ENCODE peak calls at places on chromosomes 3 and 15, in four cellular contexts. I is H9, Y is brain microvascular endothelial cell, R is colonic mucosa. S is an unnamed sample.
A peak's percentile ranks its signal among the peaks of the same experiment; 100 is the strongest.

GRCh38 chr3:48949376-48949717 is 30.7 kb downstream of the ARIH2 start:
- DNase-seq in Y (no peak), I (no peak), R (no peak), S (no peak)

GRCh38 chr15:52082197-52083036 is 30.2 kb downstream of the BCL2L10 start:
- DNase-seq in Y (no peak), R (no peak), I (no peak), S (no peak)

GRCh38 chr3:66499881-66500574 is 794 bp downstream of the LRIG1 start:
- DNase-seq in I (no peak), Y (no peak), R (peak; percentile 54), S (peak; percentile 37)

GRCh38 chr3:158810823-158811425 is 9.1 kb downstream of the MFSD1 start:
- DNase-seq in R (no peak), I (no peak), Y (no peak), S (no peak)

GRCh38 chr15:38130739-38131498 is 121.7 kb upstream of the SPRED1 start:
- DNase-seq in Y (peak; percentile 88), R (peak; percentile 69), I (no peak), S (no peak)

GRCh38 chr3:62662680-62663079 is 212.5 kb downstream of the CADPS start:
- DNase-seq in R (no peak), I (no peak), Y (no peak), S (no peak)

GRCh38 chr3:55147856-55148720 is 220.2 kb upstream of the LRTM1 start:
- DNase-seq in R (no peak), I (no peak), Y (no peak), S (no peak)

GRCh38 chr15:28873585-28874139 is 12.1 kb upstream of the APBA2 start:
- DNase-seq in R (no peak), I (no peak), Y (no peak), S (no peak)

GRCh38 chr3:14124223-14124614 is 451 bp downstream of the CHCHD4 start:
- DNase-seq in I (peak; percentile 57), Y (no peak), R (peak; percentile 80), S (peak; percentile 27)

GRCh38 chr3:41364736-41365135 is 165.4 kb downstream of the CTNNB1 start:
- DNase-seq in I (no peak), R (no peak), Y (no peak), S (no peak)

GRCh38 chr3:109731639-109732473 is 394.5 kb upstream of the DPPA4 start:
- DNase-seq in Y (peak; percentile 58), I (no peak), R (peak; percentile 60), S (peak; percentile 63)

GRCh38 chr3:196639517-196640500 is at the start of gene NRROS:
- DNase-seq in I (peak; percentile 74), R (peak; percentile 66), Y (peak; percentile 32), S (peak; percentile 37)

GRCh38 chr3:43144811-43145490 is 39.1 kb upstream of the POMGNT2 start:
- DNase-seq in Y (peak; percentile 28), R (no peak), I (no peak), S (no peak)

GRCh38 chr15:25849431-25849921 is 13.7 kb downstream of the ATP10A start:
- DNase-seq in R (no peak), Y (peak; percentile 61), I (no peak), S (no peak)

GRCh38 chr15:35669457-35670045 is 123.6 kb upstream of the DPH6 start:
- DNase-seq in Y (no peak), R (no peak), I (no peak), S (no peak)

GRCh38 chr3:100745617-100746016 is 36.3 kb downstream of the TFG start:
- DNase-seq in R (no peak), Y (no peak), I (no peak), S (no peak)

GRCh38 chr3:42493126-42493797 is 9.2 kb upstream of the VIPR1 start:
- DNase-seq in Y (no peak), R (peak; percentile 15), I (peak; percentile 17), S (no peak)

GRCh38 chr15:40899536-40900207 is 5.4 kb downstream of the VPS18 start:
- DNase-seq in I (no peak), Y (no peak), R (no peak), S (no peak)

GRCh38 chr15:52678036-52678467 is 1.1 kb downstream of the ATOSA start:
- DNase-seq in Y (peak; percentile 36), I (peak; percentile 46), R (peak; percentile 70), S (peak; percentile 51)

GRCh38 chr3:30073040-30073439 is 533.4 kb upstream of the TGFBR2 start:
- DNase-seq in R (no peak), Y (no peak), I (no peak), S (no peak)

GRCh38 chr15:70062321-70062956 is 35.3 kb downstream of the TLE3 start:
- DNase-seq in Y (peak; percentile 87), R (peak; percentile 83), I (no peak), S (peak; percentile 91)

GRCh38 chr15:82895983-82896382 is 56.5 kb downstream of the HOMER2 start:
- DNase-seq in Y (no peak), R (no peak), I (no peak), S (no peak)

GRCh38 chr15:70125605-70126004 is 27.9 kb upstream of the TLE3 start:
- DNase-seq in Y (no peak), I (no peak), R (no peak), S (no peak)

GRCh38 chr3:17009831-17010230 is 125.1 kb downstream of the PLCL2 start:
- DNase-seq in R (no peak), Y (no peak), I (no peak), S (no peak)

GRCh38 chr15:96851613-96852012 is 521.1 kb downstream of the NR2F2 start:
- DNase-seq in R (peak; percentile 16), Y (peak; percentile 88), I (no peak), S (peak; percentile 4)

DNA sequence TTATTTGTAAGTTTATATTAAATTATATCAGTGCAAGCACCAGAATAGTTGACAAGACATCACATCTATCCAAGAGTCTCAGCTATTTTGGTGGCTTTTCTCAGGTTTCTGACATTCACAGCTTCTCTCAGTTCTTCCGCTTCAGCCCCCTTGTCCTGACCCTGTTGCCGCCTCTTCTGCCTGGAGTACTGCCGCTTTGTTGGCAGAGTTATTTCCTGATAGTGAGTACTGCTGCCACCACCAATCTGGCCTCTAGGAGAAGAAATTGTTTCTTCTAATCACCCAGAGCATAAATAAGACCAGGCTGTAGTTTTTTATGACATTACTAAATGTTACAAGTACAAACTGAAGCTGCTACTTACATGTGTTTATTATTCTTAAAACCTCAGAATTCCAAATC is 470.1 kb downstream of the NSUN3 start:
- DNase-seq in R (no peak), Y (no peak), I (no peak), S (no peak)
- TF ChIP-seq CTCF in R (no peak), Y (no peak), I (no peak), S (no peak)

DNA sequence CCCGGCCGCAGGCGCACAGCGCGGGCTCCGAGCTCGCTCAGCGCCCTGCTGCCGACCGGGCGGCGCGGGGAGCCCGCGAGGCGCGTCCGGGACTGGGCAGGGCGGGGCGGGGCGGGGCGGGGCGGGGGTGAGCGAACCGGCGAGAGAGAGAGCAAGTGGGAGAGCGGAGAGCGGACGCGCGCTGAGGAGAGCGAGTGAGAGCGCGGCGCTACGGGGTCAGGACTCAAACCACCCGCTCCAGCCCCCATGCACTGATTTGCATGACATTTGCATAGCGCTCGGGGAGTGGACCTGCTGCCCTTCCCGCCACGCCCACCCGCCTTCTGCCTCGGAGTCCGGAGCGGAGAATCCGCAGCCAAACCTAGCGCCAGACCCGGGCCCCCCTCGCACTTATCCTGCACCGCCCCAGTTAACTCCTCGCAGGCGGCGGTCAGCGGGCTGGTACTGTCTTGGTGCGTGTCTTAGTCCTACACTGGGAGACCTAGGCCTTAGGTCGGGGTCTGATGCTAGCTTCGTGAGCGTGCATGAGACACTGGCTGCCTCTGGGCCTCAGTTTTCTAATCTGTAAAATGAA is at the start of gene MYLK:
- DNase-seq in I (peak; percentile 98), R (peak; percentile 69), Y (peak; percentile 82), S (peak; percentile 80)
- TF ChIP-seq CTCF in I (no peak), R (no peak), Y (no peak), S (no peak)

GRCh38 chr3:161369531-161369930 is 1.8 kb downstream of the SPTSSB start:
- DNase-seq in Y (peak; percentile 58), R (no peak), I (no peak), S (no peak)

GRCh38 chr3:161372321-161373260 is 1.3 kb upstream of the SPTSSB start:
- DNase-seq in I (peak; percentile 73), R (peak; percentile 25), Y (no peak), S (peak; percentile 55)

GRCh38 chr3:161366067-161366466 is 5.2 kb downstream of the SPTSSB start:
- DNase-seq in R (no peak), Y (no peak), I (no peak), S (no peak)

GRCh38 chr3:161371441-161372320 is at the start of gene SPTSSB:
- DNase-seq in Y (peak; percentile 2), R (peak; percentile 43), I (peak; percentile 79), S (peak; percentile 90)
- TF ChIP-seq CTCF in Y (peak; percentile 57), R (no peak), I (peak; percentile 58), S (peak; percentile 19)

DNA sequence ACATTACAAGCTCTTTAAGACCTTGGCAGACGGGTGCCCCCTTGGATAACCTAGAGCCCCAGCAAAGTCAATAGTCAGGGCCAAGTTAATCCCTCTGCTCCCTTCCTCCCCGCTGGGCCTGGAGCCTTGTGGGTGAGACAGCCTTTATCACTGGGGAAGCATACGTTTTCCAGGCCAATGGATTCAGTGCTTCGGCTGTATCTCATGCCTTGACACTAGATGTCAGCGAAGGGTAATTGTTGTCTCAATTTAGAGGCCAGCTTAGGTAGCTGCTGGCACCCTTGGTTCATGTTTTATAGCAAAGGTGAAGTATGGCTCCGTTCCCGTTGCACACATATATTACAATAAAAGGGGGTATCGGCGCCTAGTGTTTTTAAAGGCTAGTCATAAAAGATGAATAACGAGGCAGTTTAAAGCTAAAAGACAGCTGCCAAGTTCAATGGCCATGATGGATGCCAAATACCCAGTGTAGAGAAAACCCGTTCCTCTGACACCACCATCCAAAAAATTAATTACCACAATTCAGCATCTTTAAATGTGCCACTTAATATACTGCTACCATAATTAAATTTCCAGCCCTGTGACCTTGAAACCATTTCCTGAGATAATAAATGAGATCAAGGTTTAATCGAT is 52.3 kb upstream of the BNIP2 start:
- DNase-seq in Y (peak; percentile 4), R (no peak), I (peak; percentile 50), S (peak; percentile 23)
- TF ChIP-seq CTCF in Y (peak; percentile 51), R (no peak), I (peak; percentile 60), S (no peak)

GRCh38 chr3:140705954-140706353 is 28.1 kb downstream of the TRIM42 start:
- DNase-seq in I (no peak), Y (no peak), R (no peak), S (no peak)

GRCh38 chr3:140709751-140710150 is 31.9 kb downstream of the TRIM42 start:
- DNase-seq in Y (no peak), I (no peak), R (no peak), S (no peak)

GRCh38 chr3:140706360-140706759 is 28.5 kb downstream of the TRIM42 start:
- DNase-seq in Y (no peak), R (no peak), I (no peak), S (no peak)

GRCh38 chr3:140711043-140711718 is 33.3 kb downstream of the TRIM42 start:
- DNase-seq in R (no peak), Y (no peak), I (no peak), S (no peak)

DNA sequence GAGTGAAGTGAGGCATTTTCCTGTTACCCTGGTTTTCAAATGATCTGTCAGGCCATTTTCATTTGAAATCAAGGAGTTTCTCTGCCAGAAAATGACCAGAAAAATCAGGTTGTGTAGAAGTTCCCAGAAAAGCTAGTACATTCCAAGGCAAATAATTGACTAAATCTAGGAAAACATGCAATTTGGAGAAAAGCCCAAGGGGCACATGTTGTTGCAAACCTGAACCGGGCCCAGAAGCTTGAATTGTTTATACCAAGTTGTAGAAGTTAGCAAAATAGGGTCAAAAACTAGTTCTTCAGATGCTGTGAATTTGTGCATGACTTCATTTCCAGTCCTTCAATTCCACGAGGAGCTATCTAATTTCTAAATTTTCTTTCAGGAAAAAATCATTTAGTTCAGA is 31.0 kb downstream of the TRIM42 start:
- DNase-seq in I (no peak), R (no peak), Y (no peak), S (no peak)
- TF ChIP-seq CTCF in I (no peak), R (no peak), Y (no peak), S (no peak)